ENCODE peak calls at places on chromosome 6, in eight cellular contexts. O, I, S, Z, B, X, T and D are unnamed samples.

GRCh38 chr6:134546962-134547645 is 229.2 kb upstream of the SGK1 start:
- DNase-seq in O (no peak), I (no peak), S (no peak), Z (no peak), B (no peak), X (no peak), T (no peak), D (no peak)

GRCh38 chr6:169501128-169501527 is 200.7 kb downstream of the WDR27 start:
- DNase-seq in O (no peak), I (no peak), S (no peak), Z (peak; percentile 26), B (no peak), X (no peak), T (peak; percentile 43), D (no peak)

GRCh38 chr6:69398311-69398710 is 398.5 kb downstream of the LMBRD1 start:
- DNase-seq in O (no peak), I (no peak), S (no peak), Z (no peak), B (no peak), X (no peak), T (no peak), D (no peak)

GRCh38 chr6:148085651-148086321 is 256.9 kb upstream of the SASH1 start:
- DNase-seq in O (no peak), I (no peak), S (no peak), Z (no peak), B (no peak), X (no peak), T (no peak), D (no peak)

GRCh38 chr6:35341557-35341956 is 801 bp upstream of the PPARD start:
- DNase-seq in O (no peak), I (no peak), S (no peak), Z (no peak), B (peak; percentile 63), X (no peak), T (no peak), D (no peak)

GRCh38 chr6:77231438-77232305 is 231.6 kb downstream of the HTR1B start:
- DNase-seq in O (no peak), I (no peak), S (no peak), Z (no peak), B (no peak), X (no peak), T (no peak), D (peak; percentile 30)

GRCh38 chr6:118881440-118882313 is 12.3 kb upstream of the ASF1A start:
- DNase-seq in O (no peak), I (no peak), S (no peak), Z (no peak), B (no peak), X (no peak), T (no peak), D (no peak)

GRCh38 chr6:20811112-20811746 is 277.0 kb downstream of the CDKAL1 start:
- DNase-seq in O (no peak), I (no peak), S (no peak), Z (no peak), B (peak; percentile 85), X (no peak), T (no peak), D (no peak)

GRCh38 chr6:167828325-167828956 is 1.7 kb downstream of the AFDN start:
- DNase-seq in O (no peak), I (no peak), S (no peak), Z (no peak), B (no peak), X (no peak), T (no peak), D (no peak)

GRCh38 chr6:142784344-142784743 is 160.6 kb downstream of the HIVEP2 start:
- DNase-seq in O (no peak), I (no peak), S (no peak), Z (no peak), B (no peak), X (no peak), T (no peak), D (no peak)

GRCh38 chr6:43268348-43268685 is 25.0 kb downstream of the TTBK1 start:
- DNase-seq in O (no peak), I (no peak), S (no peak), Z (no peak), B (no peak), X (no peak), T (no peak), D (no peak)

GRCh38 chr6:106858653-106859092 is 115.9 kb downstream of the CD24 start:
- DNase-seq in O (no peak), I (peak; percentile 63), S (no peak), Z (no peak), B (no peak), X (no peak), T (no peak), D (no peak)

GRCh38 chr6:79384845-79385244 is 150.4 kb upstream of the HMGN3 start:
- DNase-seq in O (no peak), I (no peak), S (peak; percentile 37), Z (no peak), B (no peak), X (no peak), T (no peak), D (peak; percentile 58)

GRCh38 chr6:71222676-71223075 is 65.9 kb upstream of the OGFRL1 start:
- DNase-seq in O (no peak), I (no peak), S (no peak), Z (no peak), B (no peak), X (no peak), T (no peak), D (no peak)

GRCh38 chr6:138093632-138094031 is 13.6 kb downstream of the PERP start:
- DNase-seq in O (no peak), I (no peak), S (no peak), Z (no peak), B (no peak), X (no peak), T (no peak), D (no peak)
- H3K36me3 ChIP-seq in O (peaks cover 8% of the 10 kb centered on the region), I (no peaks in the 10 kb centered on the region), S (peaks cover 40% of the 10 kb centered on the region), Z (no peaks in the 10 kb centered on the region), B (peaks cover 2% of the 10 kb centered on the region), X (peaks cover 12% of the 10 kb centered on the region), T (peaks cover 14% of the 10 kb centered on the region), D (peaks cover 6% of the 10 kb centered on the region)

DNA sequence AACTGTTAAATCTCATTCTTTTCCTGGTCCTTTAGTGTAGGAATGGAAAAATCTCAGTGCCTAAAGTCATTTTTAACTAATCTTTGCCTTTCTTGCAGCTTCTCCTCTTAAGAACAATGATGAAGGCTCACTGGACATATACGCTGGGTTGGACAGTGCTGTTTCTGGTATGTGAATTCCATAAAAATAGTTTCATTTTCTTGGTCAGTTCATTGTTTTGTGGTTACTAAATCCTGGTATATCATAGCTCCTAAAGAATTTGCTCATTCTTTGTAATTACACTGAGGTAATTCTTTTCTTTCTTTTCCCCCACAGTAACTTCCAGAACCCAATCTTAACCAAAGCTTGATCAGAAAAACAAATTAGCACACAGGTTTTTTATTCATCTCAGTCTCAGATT is 23.4 kb downstream of the CASP8AP2 start:
- DNase-seq in O (no peak), I (no peak), S (no peak), Z (no peak), B (no peak), X (no peak), T (no peak), D (no peak)
- H3K36me3 ChIP-seq in O (no peaks in the 10 kb centered on the region), I (no peaks in the 10 kb centered on the region), S (peaks cover 93% of the 10 kb centered on the region), Z (peaks cover 37% of the 10 kb centered on the region), B (peaks cover 26% of the 10 kb centered on the region), X (peaks cover 70% of the 10 kb centered on the region), T (peaks cover 89% of the 10 kb centered on the region), D (peaks cover 19% of the 10 kb centered on the region)

GRCh38 chr6:7559196-7559595 is 17.7 kb downstream of the DSP start:
- DNase-seq in O (no peak), I (no peak), S (no peak), Z (no peak), B (no peak), X (no peak), T (no peak), D (no peak)

GRCh38 chr6:7566031-7566556 is 23.9 kb upstream of the SNRNP48 start:
- DNase-seq in O (no peak), I (no peak), S (no peak), Z (no peak), B (no peak), X (no peak), T (no peak), D (no peak)

GRCh38 chr6:7559651-7560385 is 18.3 kb downstream of the DSP start:
- DNase-seq in O (no peak), I (no peak), S (no peak), Z (no peak), B (no peak), X (no peak), T (no peak), D (no peak)

GRCh38 chr6:7561153-7561964 is 19.9 kb downstream of the DSP start:
- DNase-seq in O (no peak), I (no peak), S (peak; percentile 90), Z (no peak), B (no peak), X (no peak), T (no peak), D (no peak)

GRCh38 chr6:7562769-7563168 is 21.3 kb downstream of the DSP start:
- DNase-seq in O (no peak), I (no peak), S (no peak), Z (no peak), B (no peak), X (no peak), T (no peak), D (no peak)
- H3K36me3 ChIP-seq in O (no peaks in the 10 kb centered on the region), I (no peaks in the 10 kb centered on the region), S (peaks cover 69% of the 10 kb centered on the region), Z (no peaks in the 10 kb centered on the region), B (peaks cover 59% of the 10 kb centered on the region), X (no peaks in the 10 kb centered on the region), T (no peaks in the 10 kb centered on the region), D (peaks cover 5% of the 10 kb centered on the region)

GRCh38 chr6:99412065-99412464 is 13.0 kb downstream of the PNISR start:
- DNase-seq in O (no peak), I (no peak), S (no peak), Z (no peak), B (no peak), X (no peak), T (no peak), D (no peak)

GRCh38 chr6:99402458-99402857 is 8.5 kb upstream of the COQ3 start:
- DNase-seq in O (no peak), I (no peak), S (no peak), Z (no peak), B (no peak), X (no peak), T (no peak), D (no peak)

DNA sequence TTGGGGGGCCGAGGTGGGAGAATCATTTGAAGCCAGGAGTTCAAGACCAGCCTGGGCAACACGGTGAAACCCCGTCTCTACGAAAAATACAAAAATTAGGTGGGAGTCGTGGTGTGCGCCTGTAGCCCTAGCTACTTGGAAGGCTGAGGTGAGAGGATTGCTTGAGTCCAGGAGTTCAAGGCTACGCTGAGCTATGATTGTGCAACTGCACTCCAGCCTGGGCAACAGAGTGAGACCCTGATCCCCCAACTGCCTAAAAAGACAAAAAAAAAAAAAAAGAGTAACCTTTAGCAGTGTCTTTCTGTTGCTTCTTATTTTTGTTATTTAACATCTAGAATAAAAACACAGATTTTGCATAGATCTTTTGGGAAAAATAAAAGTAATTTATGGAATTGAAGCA is 13.1 kb upstream of the COQ3 start:
- DNase-seq in O (no peak), I (no peak), S (no peak), Z (no peak), B (no peak), X (no peak), T (no peak), D (no peak)
- H3K36me3 ChIP-seq in O (peaks cover 35% of the 10 kb centered on the region), I (no peaks in the 10 kb centered on the region), S (peaks cover 95% of the 10 kb centered on the region), Z (peaks cover 89% of the 10 kb centered on the region), B (peaks cover 60% of the 10 kb centered on the region), X (peaks cover 98% of the 10 kb centered on the region), T (peaks cover 86% of the 10 kb centered on the region), D (peaks cover 22% of the 10 kb centered on the region)